ENCODE peak calls at places on chromosomes 11 and 22, in ten cellular contexts. J is IMR-90, M is A549, T is body of pancreas, U is esophagus squamous epithelium, Y is gastrocnemius medialis, H is upper lobe of left lung, C is prostate gland, B is tibial nerve, K is breast epithelium. P is an unnamed sample.
A peak's percentile ranks its signal among the peaks of the same experiment; 100 is the strongest.

GRCh38 chr22:46076651-46077339 is 73.5 kb upstream of the PPARA start:
- DNase-seq in J (peak; percentile 37), T (peak; percentile 70), M (peak; percentile 76), H (peak; percentile 33), K (peak; percentile 66), B (peak; percentile 26), U (no peak), C (peak; percentile 44), Y (peak; percentile 54), P (no peak)

GRCh38 chr11:73406619-73407018 is 30.4 kb downstream of the RELT start:
- DNase-seq in M (no peak), J (no peak), H (no peak), K (no peak), T (no peak), Y (no peak), U (no peak), B (no peak), C (no peak), P (no peak)

GRCh38 chr11:20754957-20755356 is 85.6 kb downstream of the NELL1 start:
- DNase-seq in U (no peak), B (no peak), Y (no peak), T (no peak), C (no peak), H (no peak), K (no peak), J (no peak), M (peak; percentile 9), P (no peak)

GRCh38 chr11:109329716-109330115 is 92.3 kb upstream of the C11orf87 start:
- DNase-seq in K (no peak), T (peak; percentile 6), Y (no peak), J (no peak), B (no peak), M (no peak), C (no peak), H (no peak), U (no peak), P (no peak)

GRCh38 chr11:116312560-116313340 is 460.0 kb downstream of the BUD13 start:
- DNase-seq in H (peak; percentile 87), B (peak; percentile 37), M (peak; percentile 4), T (peak; percentile 90), U (no peak), C (peak; percentile 41), Y (peak; percentile 43), K (peak; percentile 81), J (no peak), P (peak; percentile 91)

GRCh38 chr22:22939537-22940368 is 52.1 kb downstream of the IGLL5 start:
- DNase-seq in C (no peak), H (no peak), T (no peak), K (no peak), U (no peak), Y (no peak), M (no peak), J (no peak), B (no peak), P (no peak)

GRCh38 chr11:72024073-72024749 is 25.5 kb downstream of the IL18BP start:
- DNase-seq in H (no peak), B (no peak), M (no peak), K (no peak), T (no peak), U (no peak), Y (no peak), J (no peak), C (no peak), P (no peak)

GRCh38 chr22:39253427-39254070 is 8.8 kb upstream of the PDGFB start:
- DNase-seq in U (no peak), B (no peak), K (no peak), C (peak; percentile 89), Y (peak; percentile 94), H (peak; percentile 81), J (peak; percentile 89), T (peak; percentile 93), M (peak; percentile 81), P (peak; percentile 93)

GRCh38 chr22:44894782-44895181 is 115.0 kb downstream of the PHF21B start:
- DNase-seq in K (peak; percentile 43), Y (no peak), U (no peak), J (no peak), T (no peak), M (no peak), C (no peak), H (no peak), B (no peak), P (no peak)

GRCh38 chr11:7514099-7514725 is 413 bp downstream of the PPFIBP2 start:
- DNase-seq in B (no peak), T (peak; percentile 33), Y (no peak), M (no peak), K (no peak), C (peak; percentile 49), U (no peak), H (no peak), J (no peak), P (no peak)

GRCh38 chr11:33722579-33723234 is 13.5 kb downstream of the CD59 start:
- DNase-seq in C (no peak), K (no peak), H (peak; percentile 64), M (peak; percentile 58), T (no peak), B (no peak), Y (no peak), J (peak; percentile 80), U (no peak), P (no peak)

GRCh38 chr11:122167100-122167499 is 51.1 kb upstream of the BLID start:
- DNase-seq in C (no peak), H (no peak), U (no peak), M (no peak), K (no peak), J (peak; percentile 85), Y (no peak), T (no peak), B (no peak), P (no peak)

GRCh38 chr22:17563936-17564391 is 666 bp downstream of the SLC25A18 start:
- DNase-seq in Y (peak; percentile 80), K (no peak), U (no peak), M (no peak), B (no peak), H (no peak), C (no peak), J (peak; percentile 27), T (no peak), P (no peak)

GRCh38 chr11:9462172-9462799 is 1.5 kb downstream of the ZNF143 start:
- DNase-seq in M (no peak), U (no peak), H (no peak), J (peak; percentile 25), K (no peak), C (no peak), B (no peak), Y (no peak), T (no peak), P (no peak)

GRCh38 chr11:134752526-134752925 is 340.5 kb upstream of the B3GAT1 start:
- DNase-seq in B (no peak), T (no peak), U (no peak), K (no peak), H (no peak), J (no peak), C (no peak), M (no peak), Y (no peak), P (peak; percentile 47)

GRCh38 chr11:131745405-131745804 is 375.0 kb downstream of the NTM start:
- DNase-seq in B (no peak), M (no peak), C (no peak), H (no peak), T (no peak), J (peak; percentile 84), K (no peak), U (no peak), Y (no peak), P (no peak)
- TF ChIP-seq POLR2A in B (no peak), M (no peak), C (no peak), H (no peak), T (no peak), J (peak; percentile 13), K (no peak), U (no peak), Y (no peak), P (no peak)

GRCh38 chr22:41444360-41445170 is 2.0 kb downstream of the TOB2 start:
- DNase-seq in T (peak; percentile 94), U (peak; percentile 43), B (peak; percentile 75), M (peak; percentile 96), Y (peak; percentile 96), J (peak; percentile 98), H (peak; percentile 97), K (peak; percentile 85), C (peak; percentile 95), P (peak; percentile 98)
- TF ChIP-seq POLR2A in T (peak; percentile 53), U (no peak), B (peak; percentile 13), M (no peak), Y (peak; percentile 74), J (no peak), H (peak; percentile 58), K (no peak), C (peak; percentile 75), P (no peak)

DNA sequence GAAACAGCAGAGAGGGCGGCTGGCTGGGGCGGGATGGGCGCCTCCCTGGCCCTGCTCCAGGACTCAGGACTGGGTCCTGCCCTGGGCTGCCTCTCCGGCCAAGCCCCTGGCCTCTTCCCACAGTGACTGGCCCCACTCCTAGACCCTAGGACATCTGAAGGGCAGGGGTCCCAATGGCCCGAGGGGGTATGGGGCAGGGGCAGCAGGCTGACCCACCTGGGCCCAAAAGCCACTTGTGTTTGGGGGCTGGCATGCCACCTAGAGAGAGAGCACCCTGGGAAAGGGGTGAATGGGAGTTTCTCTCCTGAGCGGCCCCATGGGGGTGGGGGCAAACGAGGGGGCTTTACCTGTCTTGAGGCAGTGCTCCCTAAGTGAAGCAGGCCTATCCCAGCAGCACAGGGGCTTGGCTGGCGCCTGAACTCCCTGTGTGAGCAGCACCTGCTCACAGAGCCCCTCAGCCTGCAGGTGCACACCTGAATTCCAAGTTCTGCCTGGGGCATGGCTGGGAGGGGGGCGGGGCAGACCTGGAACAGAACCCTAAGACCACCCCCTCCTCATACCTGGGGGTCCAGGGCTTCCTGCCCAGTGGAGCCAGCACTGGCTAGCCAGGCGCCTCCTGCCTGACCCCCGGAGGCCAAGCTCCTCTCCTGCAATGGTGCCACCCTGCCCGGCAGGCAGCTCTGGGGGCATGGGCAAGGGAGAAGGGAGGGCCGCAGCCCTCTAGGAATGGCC is 16.9 kb downstream of the DUSP8 start:
- DNase-seq in U (no peak), H (no peak), Y (no peak), C (no peak), T (peak; percentile 55), M (no peak), J (no peak), K (no peak), B (no peak), P (no peak)
- TF ChIP-seq POLR2A in U (no peak), H (no peak), Y (no peak), C (no peak), T (no peak), M (no peak), J (no peak), K (no peak), B (no peak), P (no peak)

GRCh38 chr11:128472128-128473110 is 114.9 kb downstream of the ETS1 start:
- DNase-seq in B (no peak), J (peak; percentile 79), M (no peak), U (no peak), T (no peak), H (no peak), K (no peak), Y (no peak), C (no peak), P (no peak)
- TF ChIP-seq POLR2A in B (no peak), J (no peak), M (no peak), U (no peak), T (no peak), H (no peak), K (no peak), Y (no peak), C (no peak), P (no peak)